ENCODE peak calls at places on chromosome 14, in ten cellular contexts. M, Z, F, Y, V, H, I, X, S and E are unnamed samples.

GRCh38 chr14:68979722-68980552 is 835 bp upstream of the ACTN1 start:
- DNase-seq in M (peak; percentile 42), Z (peak; percentile 28), F (no peak), Y (no peak), V (peak; percentile 92), H (peak; percentile 24), I (no peak), X (peak; percentile 84), S (no peak), E (no peak)

GRCh38 chr14:37869633-37870032 is 274.2 kb downstream of the TTC6 start:
- DNase-seq in M (no peak), Z (no peak), F (no peak), Y (no peak), V (no peak), H (no peak), I (no peak), X (no peak), S (no peak), E (no peak)

GRCh38 chr14:103016071-103016470 is 41.3 kb downstream of the CDC42BPB start:
- DNase-seq in M (no peak), Z (no peak), F (no peak), Y (no peak), V (no peak), H (no peak), I (no peak), X (no peak), S (no peak), E (no peak)

GRCh38 chr14:31876741-31877140 is 200.4 kb upstream of the ARHGAP5 start:
- DNase-seq in M (no peak), Z (no peak), F (no peak), Y (no peak), V (no peak), H (no peak), I (no peak), X (no peak), S (no peak), E (no peak)

GRCh38 chr14:43141636-43142191 is 1365.4 kb downstream of the FSCB start:
- DNase-seq in M (no peak), Z (no peak), F (no peak), Y (no peak), V (no peak), H (no peak), I (no peak), X (no peak), S (no peak), E (no peak)

GRCh38 chr14:35940291-35940690 is 114.2 kb downstream of the BRMS1L start:
- DNase-seq in M (no peak), Z (no peak), F (no peak), Y (peak; percentile 56), V (no peak), H (no peak), I (no peak), X (no peak), S (no peak), E (no peak)

GRCh38 chr14:83883732-83884131 is 1646.2 kb upstream of the FLRT2 start:
- DNase-seq in M (no peak), Z (no peak), F (no peak), Y (no peak), V (no peak), H (no peak), I (no peak), X (no peak), S (no peak), E (no peak)

GRCh38 chr14:50397461-50398196 is 948 bp upstream of the CDKL1 start:
- DNase-seq in M (peak; percentile 32), Z (peak; percentile 4), F (no peak), Y (peak; percentile 7), V (no peak), H (no peak), I (peak; percentile 49), X (no peak), S (no peak), E (peak; percentile 24)

GRCh38 chr14:95727084-95727700 is 13.3 kb upstream of the TCL1A start:
- DNase-seq in M (no peak), Z (no peak), F (no peak), Y (no peak), V (no peak), H (no peak), I (no peak), X (no peak), S (no peak), E (no peak)

GRCh38 chr14:96189288-96189711 is 15.3 kb upstream of the BDKRB2 start:
- DNase-seq in M (no peak), Z (no peak), F (no peak), Y (no peak), V (no peak), H (no peak), I (no peak), X (no peak), S (no peak), E (no peak)

GRCh38 chr14:50083467-50084337 is 32.7 kb downstream of the VCPKMT start:
- DNase-seq in M (no peak), Z (no peak), F (peak; percentile 52), Y (peak; percentile 80), V (no peak), H (no peak), I (no peak), X (no peak), S (no peak), E (no peak)

GRCh38 chr14:67999290-67999689 is 179.7 kb downstream of the RAD51B start:
- DNase-seq in M (no peak), Z (no peak), F (no peak), Y (no peak), V (no peak), H (no peak), I (no peak), X (no peak), S (no peak), E (no peak)

GRCh38 chr14:95098984-95099599 is 58.2 kb downstream of the DICER1 start:
- DNase-seq in M (peak; percentile 58), Z (peak; percentile 66), F (peak; percentile 25), Y (no peak), V (peak; percentile 83), H (peak; percentile 27), I (peak; percentile 63), X (peak; percentile 75), S (peak; percentile 5), E (peak; percentile 22)

GRCh38 chr14:44339862-44340261 is 167.2 kb downstream of the FSCB start:
- DNase-seq in M (no peak), Z (no peak), F (no peak), Y (no peak), V (no peak), H (no peak), I (no peak), X (no peak), S (no peak), E (no peak)

GRCh38 chr14:39374846-39375245 is 57.4 kb downstream of the FBXO33 start:
- DNase-seq in M (no peak), Z (no peak), F (no peak), Y (no peak), V (no peak), H (no peak), I (no peak), X (no peak), S (no peak), E (no peak)

GRCh38 chr14:99575043-99576023 is 28.7 kb downstream of the CCDC85C start:
- DNase-seq in M (peak; percentile 54), Z (peak; percentile 28), F (no peak), Y (no peak), V (no peak), H (no peak), I (peak; percentile 60), X (no peak), S (no peak), E (peak; percentile 52)

GRCh38 chr14:21428930-21429329 is 27.0 kb downstream of the CHD8 start:
- DNase-seq in M (no peak), Z (no peak), F (no peak), Y (no peak), V (no peak), H (no peak), I (peak; percentile 75), X (no peak), S (no peak), E (no peak)

GRCh38 chr14:49550284-49551184 is 35.6 kb downstream of the RPS29 start:
- DNase-seq in M (no peak), Z (no peak), F (no peak), Y (no peak), V (no peak), H (no peak), I (peak; percentile 69), X (no peak), S (no peak), E (peak; percentile 12)

GRCh38 chr14:64683264-64683663 is 21.0 kb upstream of the PLEKHG3 start:
- DNase-seq in M (no peak), Z (no peak), F (no peak), Y (no peak), V (no peak), H (no peak), I (no peak), X (peak; percentile 92), S (no peak), E (peak; percentile 25)